ENCODE peak calls at places on chromosomes 5 and 9, in five cellular contexts. T, K, H, Z and S are unnamed samples.

GRCh38 chr5:71663570-71663969 is 55.5 kb upstream of the CARTPT start:
- DNase-seq in T (no peak), Z (no peak), H (no peak), K (no peak), S (no peak)

GRCh38 chr9:63859475-63860215 is 1425.4 kb downstream of the FOXD4L5 start:
- DNase-seq in K (peak; percentile 1), T (no peak), H (no peak), Z (peak; percentile 13), S (no peak)

GRCh38 chr5:139223481-139223880 is 25.3 kb upstream of the SIL1 start:
- DNase-seq in Z (no peak), K (no peak), T (no peak), H (no peak), S (no peak)

GRCh38 chr9:126312584-126313551 is 13.8 kb upstream of the MVB12B start:
- DNase-seq in H (no peak), T (no peak), Z (no peak), K (no peak), S (no peak)

GRCh38 chr5:1378866-1379659 is 34.2 kb upstream of the CLPTM1L start:
- DNase-seq in T (no peak), K (no peak), H (no peak), Z (no peak), S (no peak)

GRCh38 chr5:143086851-143087637 is 316.4 kb downstream of the NR3C1 start:
- DNase-seq in T (no peak), K (no peak), Z (peak; percentile 47), H (peak; percentile 80), S (no peak)

GRCh38 chr9:31700252-31701045 is 684.0 kb upstream of the ACO1 start:
- DNase-seq in K (no peak), Z (no peak), H (no peak), T (no peak), S (no peak)

GRCh38 chr9:5416962-5417361 is 20.8 kb downstream of the PLGRKT start:
- DNase-seq in T (no peak), H (no peak), K (no peak), Z (no peak), S (no peak)

GRCh38 chr5:5422819-5423515 is 490 bp downstream of the ICE1 start:
- DNase-seq in K (peak; percentile 3), Z (peak; percentile 3), T (no peak), H (no peak), S (no peak)

GRCh38 chr5:142186821-142187594 is 78.4 kb downstream of the NDFIP1 start:
- DNase-seq in Z (peak; percentile 43), H (no peak), K (no peak), T (no peak), S (no peak)

GRCh38 chr5:118956727-118957126 is 31.6 kb downstream of the DTWD2 start:
- DNase-seq in T (no peak), H (no peak), K (peak; percentile 3), Z (peak; percentile 14), S (peak; percentile 9)

GRCh38 chr9:2781336-2781735 is 62.6 kb downstream of the PUM3 start:
- DNase-seq in T (no peak), H (no peak), K (no peak), Z (no peak), S (no peak)

GRCh38 chr9:133734600-133735414 is 3.3 kb downstream of the SARDH start:
- DNase-seq in T (no peak), H (no peak), K (no peak), Z (no peak), S (no peak)

GRCh38 chr9:2227468-2227867 is 212.3 kb downstream of the SMARCA2 start:
- DNase-seq in K (no peak), H (no peak), T (no peak), Z (peak; percentile 76), S (peak; percentile 3)

GRCh38 chr5:127802477-127802865 is 99.3 kb downstream of the CCDC192 start:
- DNase-seq in H (no peak), Z (peak; percentile 11), K (no peak), T (no peak), S (no peak)

GRCh38 chr9:127833555-127833954 is 20.9 kb downstream of the ENG start:
- DNase-seq in Z (peak; percentile 62), T (no peak), H (peak; percentile 20), K (no peak), S (no peak)

GRCh38 chr5:173451031-173451430 is 122.8 kb upstream of the STC2 start:
- DNase-seq in T (no peak), Z (peak; percentile 28), H (no peak), K (peak; percentile 26), S (no peak)

GRCh38 chr9:5178126-5178805 is 7.2 kb downstream of the INSL6 start:
- DNase-seq in H (no peak), K (no peak), T (no peak), Z (no peak), S (no peak)

GRCh38 chr9:93354451-93354850 is 97.0 kb upstream of the FAM120A start:
- DNase-seq in T (no peak), K (no peak), H (no peak), Z (no peak), S (no peak)

GRCh38 chr5:175671013-175671412 is 13.1 kb downstream of the HRH2 start:
- DNase-seq in Z (no peak), T (no peak), H (no peak), K (no peak), S (no peak)

GRCh38 chr5:177334155-177334551 is 17.3 kb downstream of the LMAN2 start:
- DNase-seq in H (no peak), Z (no peak), T (no peak), K (no peak), S (no peak)

GRCh38 chr9:106421772-106422171 is 441.2 kb upstream of the ZNF462 start:
- DNase-seq in H (no peak), Z (no peak), T (no peak), K (no peak), S (no peak)

GRCh38 chr9:124339603-124340146 is 75.6 kb downstream of the PSMB7 start:
- DNase-seq in K (no peak), Z (no peak), T (no peak), H (no peak), S (no peak)

GRCh38 chr5:164000241-164000640 is 494.8 kb downstream of the MAT2B start:
- DNase-seq in T (no peak), H (no peak), K (no peak), Z (no peak), S (no peak)

GRCh38 chr5:5497132-5497748 is 74.8 kb downstream of the ICE1 start:
- DNase-seq in Z (peak; percentile 69), T (no peak), H (no peak), K (peak; percentile 51), S (peak; percentile 37)

GRCh38 chr5:44862808-44863207 is 54.1 kb downstream of the MRPS30 start:
- DNase-seq in T (no peak), Z (peak; percentile 5), K (peak; percentile 1), H (no peak), S (peak; percentile 28)